ENCODE peak calls at places on chromosomes 13 and 19, in six cellular contexts. One of them, this sample, is unnamed.

GRCh38 chr13:35830850-35831450 is 300.2 kb downstream of the DCLK1 start:
- DNase-seq in left cardiac atrium: no peak
- DNase-seq in GM23248: no peak
- DNase-seq in activated gamma-delta T cell treated with anti-CD3 and anti-CD28 coated beads, Interleukin-2, amount 50 U/mL, for 16 hours: no peak
- DNase-seq in germinal center: no peak
- DNase-seq in NCI-H2171 treated with DMSO at 0.1 percent for 48 hours: no peak
- DNase-seq in this sample: no peak

GRCh38 chr13:41941174-41941573 is 19.7 kb downstream of the VWA8 start:
- DNase-seq in left cardiac atrium: no peak
- DNase-seq in GM23248: no peak
- DNase-seq in activated gamma-delta T cell treated with anti-CD3 and anti-CD28 coated beads, Interleukin-2, amount 50 U/mL, for 16 hours: no peak
- DNase-seq in germinal center: no peak
- DNase-seq in NCI-H2171 treated with DMSO at 0.1 percent for 48 hours: no peak
- DNase-seq in this sample: no peak

GRCh38 chr19:12938536-12939291 is at the start of gene CALR:
- DNase-seq in left cardiac atrium: no peak
- DNase-seq in GM23248: peak
- DNase-seq in activated gamma-delta T cell treated with anti-CD3 and anti-CD28 coated beads, Interleukin-2, amount 50 U/mL, for 16 hours: no peak
- DNase-seq in germinal center: peak
- DNase-seq in NCI-H2171 treated with DMSO at 0.1 percent for 48 hours: no peak
- DNase-seq in this sample: no peak

GRCh38 chr19:35249146-35249847 is 495 bp downstream of the LSR start:
- DNase-seq in left cardiac atrium: no peak
- DNase-seq in GM23248: no peak
- DNase-seq in activated gamma-delta T cell treated with anti-CD3 and anti-CD28 coated beads, Interleukin-2, amount 50 U/mL, for 16 hours: no peak
- DNase-seq in germinal center: peak
- DNase-seq in NCI-H2171 treated with DMSO at 0.1 percent for 48 hours: no peak
- DNase-seq in this sample: no peak

GRCh38 chr19:45115809-45116615 is 23.0 kb downstream of the PPP1R37 start:
- DNase-seq in left cardiac atrium: no peak
- DNase-seq in GM23248: no peak
- DNase-seq in activated gamma-delta T cell treated with anti-CD3 and anti-CD28 coated beads, Interleukin-2, amount 50 U/mL, for 16 hours: no peak
- DNase-seq in germinal center: no peak
- DNase-seq in NCI-H2171 treated with DMSO at 0.1 percent for 48 hours: peak
- DNase-seq in this sample: no peak

GRCh38 chr19:34269081-34269480 is 14.7 kb downstream of the GARRE1 start:
- DNase-seq in left cardiac atrium: no peak
- DNase-seq in GM23248: no peak
- DNase-seq in activated gamma-delta T cell treated with anti-CD3 and anti-CD28 coated beads, Interleukin-2, amount 50 U/mL, for 16 hours: no peak
- DNase-seq in germinal center: no peak
- DNase-seq in NCI-H2171 treated with DMSO at 0.1 percent for 48 hours: no peak
- DNase-seq in this sample: no peak

GRCh38 chr13:107968470-107968869 is 246.9 kb downstream of the LIG4 start:
- DNase-seq in left cardiac atrium: no peak
- DNase-seq in GM23248: no peak
- DNase-seq in activated gamma-delta T cell treated with anti-CD3 and anti-CD28 coated beads, Interleukin-2, amount 50 U/mL, for 16 hours: no peak
- DNase-seq in germinal center: no peak
- DNase-seq in NCI-H2171 treated with DMSO at 0.1 percent for 48 hours: no peak
- DNase-seq in this sample: no peak

GRCh38 chr19:39729594-39729993 is 8.2 kb downstream of the CLC start:
- DNase-seq in left cardiac atrium: no peak
- DNase-seq in GM23248: no peak
- DNase-seq in activated gamma-delta T cell treated with anti-CD3 and anti-CD28 coated beads, Interleukin-2, amount 50 U/mL, for 16 hours: no peak
- DNase-seq in germinal center: no peak
- DNase-seq in NCI-H2171 treated with DMSO at 0.1 percent for 48 hours: no peak
- DNase-seq in this sample: no peak

GRCh38 chr13:89784161-89784809 is 1563.2 kb upstream of the MIR17HG start:
- DNase-seq in left cardiac atrium: no peak
- DNase-seq in GM23248: no peak
- DNase-seq in activated gamma-delta T cell treated with anti-CD3 and anti-CD28 coated beads, Interleukin-2, amount 50 U/mL, for 16 hours: no peak
- DNase-seq in germinal center: no peak
- DNase-seq in NCI-H2171 treated with DMSO at 0.1 percent for 48 hours: no peak
- DNase-seq in this sample: no peak

GRCh38 chr13:110882228-110882627 is 32.6 kb downstream of the ANKRD10 start:
- DNase-seq in left cardiac atrium: no peak
- DNase-seq in GM23248: no peak
- DNase-seq in activated gamma-delta T cell treated with anti-CD3 and anti-CD28 coated beads, Interleukin-2, amount 50 U/mL, for 16 hours: no peak
- DNase-seq in germinal center: no peak
- DNase-seq in NCI-H2171 treated with DMSO at 0.1 percent for 48 hours: no peak
- DNase-seq in this sample: no peak

GRCh38 chr13:99892189-99892588 is 79.4 kb downstream of the ZIC5 start:
- DNase-seq in left cardiac atrium: no peak
- DNase-seq in GM23248: no peak
- DNase-seq in activated gamma-delta T cell treated with anti-CD3 and anti-CD28 coated beads, Interleukin-2, amount 50 U/mL, for 16 hours: no peak
- DNase-seq in germinal center: no peak
- DNase-seq in NCI-H2171 treated with DMSO at 0.1 percent for 48 hours: no peak
- DNase-seq in this sample: no peak

GRCh38 chr19:9531933-9532332 is 6.5 kb downstream of the ZNF426 start:
- DNase-seq in left cardiac atrium: no peak
- DNase-seq in GM23248: peak
- DNase-seq in activated gamma-delta T cell treated with anti-CD3 and anti-CD28 coated beads, Interleukin-2, amount 50 U/mL, for 16 hours: no peak
- DNase-seq in germinal center: no peak
- DNase-seq in NCI-H2171 treated with DMSO at 0.1 percent for 48 hours: no peak
- DNase-seq in this sample: no peak

GRCh38 chr19:46821512-46822359 is 28.9 kb downstream of the AP2S1 start:
- DNase-seq in left cardiac atrium: no peak
- DNase-seq in GM23248: no peak
- DNase-seq in activated gamma-delta T cell treated with anti-CD3 and anti-CD28 coated beads, Interleukin-2, amount 50 U/mL, for 16 hours: peak
- DNase-seq in germinal center: peak
- DNase-seq in NCI-H2171 treated with DMSO at 0.1 percent for 48 hours: no peak
- DNase-seq in this sample: no peak

GRCh38 chr19:35518313-35518712 is 4.9 kb upstream of the DMKN start:
- DNase-seq in left cardiac atrium: no peak
- DNase-seq in GM23248: peak
- DNase-seq in activated gamma-delta T cell treated with anti-CD3 and anti-CD28 coated beads, Interleukin-2, amount 50 U/mL, for 16 hours: no peak
- DNase-seq in germinal center: no peak
- DNase-seq in NCI-H2171 treated with DMSO at 0.1 percent for 48 hours: no peak
- DNase-seq in this sample: no peak

GRCh38 chr19:49857834-49858590 is 7.1 kb downstream of the PTOV1 start:
- DNase-seq in left cardiac atrium: no peak
- DNase-seq in GM23248: no peak
- DNase-seq in activated gamma-delta T cell treated with anti-CD3 and anti-CD28 coated beads, Interleukin-2, amount 50 U/mL, for 16 hours: no peak
- DNase-seq in germinal center: no peak
- DNase-seq in NCI-H2171 treated with DMSO at 0.1 percent for 48 hours: no peak
- DNase-seq in this sample: no peak

GRCh38 chr13:40438999-40439797 is 227.2 kb downstream of the FOXO1 start:
- DNase-seq in left cardiac atrium: peak
- DNase-seq in GM23248: peak
- DNase-seq in activated gamma-delta T cell treated with anti-CD3 and anti-CD28 coated beads, Interleukin-2, amount 50 U/mL, for 16 hours: no peak
- DNase-seq in germinal center: no peak
- DNase-seq in NCI-H2171 treated with DMSO at 0.1 percent for 48 hours: no peak
- DNase-seq in this sample: no peak

GRCh38 chr13:99605417-99606321 is 104.4 kb downstream of the TM9SF2 start:
- DNase-seq in left cardiac atrium: peak
- DNase-seq in GM23248: peak
- DNase-seq in activated gamma-delta T cell treated with anti-CD3 and anti-CD28 coated beads, Interleukin-2, amount 50 U/mL, for 16 hours: peak
- DNase-seq in germinal center: peak
- DNase-seq in NCI-H2171 treated with DMSO at 0.1 percent for 48 hours: peak
- DNase-seq in this sample: no peak

GRCh38 chr19:52664461-52664860 is 26.3 kb upstream of the ZNF83 start:
- DNase-seq in left cardiac atrium: no peak
- DNase-seq in GM23248: no peak
- DNase-seq in activated gamma-delta T cell treated with anti-CD3 and anti-CD28 coated beads, Interleukin-2, amount 50 U/mL, for 16 hours: no peak
- DNase-seq in germinal center: no peak
- DNase-seq in NCI-H2171 treated with DMSO at 0.1 percent for 48 hours: no peak
- DNase-seq in this sample: no peak

GRCh38 chr13:102517959-102518358 is 78.8 kb upstream of the TPP2 start:
- DNase-seq in left cardiac atrium: no peak
- DNase-seq in GM23248: peak
- DNase-seq in activated gamma-delta T cell treated with anti-CD3 and anti-CD28 coated beads, Interleukin-2, amount 50 U/mL, for 16 hours: no peak
- DNase-seq in germinal center: no peak
- DNase-seq in NCI-H2171 treated with DMSO at 0.1 percent for 48 hours: no peak
- DNase-seq in this sample: no peak

GRCh38 chr19:45164577-45165335 is 4.0 kb upstream of the NKPD1 start:
- DNase-seq in left cardiac atrium: peak
- DNase-seq in GM23248: peak
- DNase-seq in activated gamma-delta T cell treated with anti-CD3 and anti-CD28 coated beads, Interleukin-2, amount 50 U/mL, for 16 hours: no peak
- DNase-seq in germinal center: peak
- DNase-seq in NCI-H2171 treated with DMSO at 0.1 percent for 48 hours: no peak
- DNase-seq in this sample: no peak